ENCODE peak calls at places on chromosomes 7 and 10, in eight cellular contexts. I is A549, Z is lower leg skin, N is uterus, L is heart left ventricle, U is H1, W is transverse colon, S is stomach. G is an unnamed sample.

GRCh38 chr7:135980665-135981180 is 3.6 kb upstream of the MTPN start:
- DNase-seq in U (no peak), S (peak; percentile 29), W (peak; percentile 39), I (no peak), N (no peak), L (no peak), Z (peak; percentile 21), G (no peak)

GRCh38 chr7:107119376-107120100 is 49.3 kb upstream of the HBP1 start:
- DNase-seq in Z (no peak), L (no peak), I (no peak), N (no peak), U (no peak), S (no peak), W (no peak), G (no peak)

GRCh38 chr7:19107392-19108147 is 9.9 kb downstream of the TWIST1 start:
- DNase-seq in W (no peak), I (no peak), L (no peak), Z (peak; percentile 64), N (peak; percentile 51), S (no peak), U (peak; percentile 69), G (no peak)

GRCh38 chr10:123778719-123779118 is 112.6 kb downstream of the GPR26 start:
- DNase-seq in W (no peak), N (no peak), I (no peak), L (no peak), S (no peak), U (no peak), Z (no peak), G (no peak)

GRCh38 chr10:119483839-119484238 is 58.7 kb downstream of the RGS10 start:
- DNase-seq in N (no peak), U (no peak), W (no peak), I (no peak), Z (no peak), S (no peak), L (no peak), G (no peak)

GRCh38 chr7:71454981-71455380 is 323.0 kb downstream of the GALNT17 start:
- DNase-seq in U (no peak), N (no peak), W (no peak), I (no peak), L (no peak), Z (no peak), S (no peak), G (no peak)

GRCh38 chr7:28419717-28420116 is 7.4 kb downstream of the CREB5 start:
- DNase-seq in N (peak; percentile 45), U (no peak), I (no peak), Z (peak; percentile 63), L (no peak), W (no peak), S (no peak), G (no peak)

GRCh38 chr7:74294191-74294998 is 5.2 kb downstream of the CLIP2 start:
- DNase-seq in U (no peak), S (no peak), I (no peak), L (peak; percentile 72), Z (no peak), W (no peak), N (no peak), G (no peak)

GRCh38 chr10:14185501-14186045 is 145.2 kb downstream of the FRMD4A start:
- DNase-seq in U (peak; percentile 64), I (no peak), S (no peak), Z (no peak), L (no peak), N (no peak), W (no peak), G (peak; percentile 70)

GRCh38 chr10:132602610-132603009 is 65.0 kb downstream of the INPP5A start:
- DNase-seq in Z (no peak), W (no peak), I (no peak), S (no peak), N (no peak), U (no peak), L (no peak), G (no peak)

GRCh38 chr7:96310106-96310505 is 11.8 kb downstream of the SLC25A13 start:
- DNase-seq in W (no peak), U (no peak), L (no peak), Z (no peak), N (peak; percentile 34), I (no peak), S (no peak), G (no peak)

GRCh38 chr7:94049615-94050014 is 45.5 kb upstream of the BET1 start:
- DNase-seq in I (no peak), S (no peak), W (no peak), U (no peak), N (no peak), L (no peak), Z (no peak), G (no peak)

GRCh38 chr7:24756545-24756988 is 697 bp downstream of the GSDME start:
- DNase-seq in I (no peak), U (no peak), W (no peak), S (no peak), L (no peak), N (no peak), Z (no peak), G (no peak)

GRCh38 chr7:73645643-73646182 is 21.4 kb upstream of the MLXIPL start:
- DNase-seq in I (no peak), N (no peak), U (no peak), S (no peak), L (no peak), Z (no peak), W (no peak), G (no peak)

GRCh38 chr7:74311305-74311744 is 22.1 kb downstream of the CLIP2 start:
- DNase-seq in U (no peak), L (no peak), Z (no peak), I (no peak), N (no peak), S (no peak), W (peak; percentile 71), G (no peak)

GRCh38 chr7:22356855-22357310 is at the start of gene RAPGEF5:
- DNase-seq in I (peak; percentile 13), N (no peak), L (no peak), U (peak; percentile 63), W (peak; percentile 75), S (peak; percentile 57), Z (no peak), G (no peak)
- TF ChIP-seq POLR2A in I (no peak), N (no peak), L (no peak), U (no peak), W (no peak), S (no peak), Z (no peak), G (no peak)

GRCh38 chr7:44880317-44881018 is 4.9 kb downstream of the PURB start:
- DNase-seq in I (no peak), S (no peak), L (no peak), N (no peak), Z (no peak), W (no peak), U (no peak), G (no peak)

GRCh38 chr7:44882899-44883298 is 2.4 kb downstream of the PURB start:
- DNase-seq in L (no peak), N (no peak), W (no peak), S (no peak), Z (no peak), U (no peak), I (no peak), G (no peak)

GRCh38 chr7:44883961-44884360 is 1.4 kb downstream of the PURB start:
- DNase-seq in N (no peak), U (no peak), L (no peak), S (no peak), I (no peak), Z (no peak), W (no peak), G (no peak)

GRCh38 chr7:44881610-44882009 is 3.7 kb downstream of the PURB start:
- DNase-seq in S (no peak), L (no peak), N (no peak), W (no peak), I (no peak), Z (no peak), U (no peak), G (no peak)

GRCh38 chr7:44881066-44881600 is 4.2 kb downstream of the PURB start:
- DNase-seq in N (no peak), Z (no peak), I (no peak), S (no peak), U (no peak), W (no peak), L (no peak), G (no peak)
- TF ChIP-seq POLR2A in N (no peak), Z (no peak), I (no peak), S (no peak), U (no peak), W (no peak), L (no peak), G (no peak)

DNA sequence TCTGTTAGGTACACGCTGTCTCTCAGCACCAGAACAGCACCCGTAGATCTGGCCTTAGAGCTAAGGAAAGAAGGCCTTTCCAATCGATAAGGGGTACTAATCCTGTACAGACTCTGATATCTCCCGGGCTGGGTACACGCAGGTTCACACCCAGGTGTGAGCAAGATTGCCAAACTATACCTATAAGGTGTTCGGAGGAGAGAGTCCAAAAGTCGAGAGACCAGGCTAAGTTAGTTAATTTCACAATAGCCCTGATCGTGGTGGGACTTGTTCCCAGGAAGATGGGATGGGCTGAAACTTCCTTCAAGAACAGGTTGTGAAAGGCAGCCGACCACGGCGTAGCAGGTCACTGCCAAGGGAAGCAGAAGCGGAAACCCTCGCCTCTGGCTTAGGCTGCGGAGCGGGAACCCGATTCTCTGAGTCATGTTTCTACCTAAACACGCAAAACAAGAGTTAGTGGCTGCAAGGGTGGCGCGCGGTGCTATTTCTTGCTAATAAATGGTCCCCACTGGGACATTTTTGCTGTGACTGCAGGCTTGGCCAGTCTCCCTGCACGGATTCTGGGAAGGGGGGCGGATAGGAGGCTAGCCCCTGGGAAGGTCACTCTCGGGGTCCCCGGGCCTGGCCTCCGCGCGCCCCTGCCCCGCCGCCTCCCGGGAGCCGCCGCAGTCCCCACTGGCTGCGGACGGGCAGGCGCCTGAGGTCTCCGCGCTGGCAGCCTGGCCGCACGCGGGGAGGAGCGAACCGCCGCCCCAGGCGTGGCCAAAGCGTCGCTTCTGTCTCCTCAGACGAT is 75.4 kb upstream of the PDSS1 start:
- DNase-seq in I (peak; percentile 34), N (no peak), L (peak; percentile 58), W (peak; percentile 67), U (peak; percentile 62), S (peak; percentile 85), Z (peak; percentile 65), G (no peak)
- TF ChIP-seq POLR2A in I (no peak), N (no peak), L (no peak), W (peak; percentile 30), U (no peak), S (no peak), Z (no peak), G (no peak)

DNA sequence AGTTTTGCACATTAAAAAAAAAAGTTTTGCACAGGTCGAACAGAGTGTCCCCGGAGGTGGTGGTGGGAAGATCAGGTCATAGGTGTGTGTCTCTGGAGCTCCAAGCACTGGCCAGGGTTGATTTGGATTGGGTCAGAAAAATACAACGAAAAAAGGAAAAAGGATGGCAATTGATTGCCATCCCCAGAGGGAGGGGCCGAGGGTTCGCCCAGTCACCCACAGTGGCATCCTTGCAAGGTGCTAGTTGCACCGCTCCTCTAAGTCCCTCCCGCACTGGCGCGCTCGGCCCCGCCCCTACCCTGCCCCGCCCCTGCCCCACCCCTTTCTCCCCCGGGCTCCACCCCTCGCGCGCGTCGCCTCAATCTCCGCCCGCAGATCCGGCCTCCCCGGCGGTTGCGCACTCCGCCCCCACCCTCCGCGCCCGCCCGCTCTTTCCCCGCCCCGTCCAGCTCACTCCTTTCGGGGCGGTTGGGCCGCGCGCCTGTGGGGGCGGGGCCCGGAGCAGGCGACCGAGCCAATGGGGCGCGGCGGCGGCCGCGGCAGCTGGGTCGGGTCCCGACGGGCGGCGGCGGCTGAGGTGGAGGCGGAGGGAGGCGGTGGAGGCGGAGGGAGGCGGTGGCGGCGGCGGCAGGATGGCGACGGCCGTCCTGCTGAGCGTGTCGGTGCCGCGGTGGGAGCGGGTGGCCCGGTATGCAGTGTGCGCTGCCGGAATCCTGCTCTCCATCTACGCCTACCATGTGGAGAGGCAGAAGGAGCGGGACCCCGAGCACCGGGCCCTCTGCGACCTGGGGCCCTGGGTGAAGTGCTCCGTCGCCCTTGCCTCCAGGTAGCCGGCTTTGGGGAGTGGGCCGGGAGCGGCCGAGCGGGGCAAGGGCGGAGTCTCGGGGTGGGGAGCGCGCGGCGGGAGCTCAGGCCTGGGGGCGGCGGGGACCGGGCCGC is 31.5 kb upstream of the ERV3-1 start:
- DNase-seq in U (peak; percentile 81), Z (peak; percentile 88), I (peak; percentile 45), W (peak; percentile 95), N (peak; percentile 92), S (peak; percentile 94), L (peak; percentile 95), G (peak; percentile 76)
- TF ChIP-seq POLR2A in U (peak; percentile 61), Z (no peak), I (peak; percentile 93), W (peak; percentile 42), N (peak; percentile 26), S (no peak), L (no peak), G (peak; percentile 86)